ENCODE peak calls at places on chromosomes 4 and X, in six cellular contexts. T is colonic mucosa, R is lower lobe of right lung, U is cardiac muscle cell, N is stomach, Z is OCI-LY7. S is an unnamed sample.
A peak's percentile ranks its signal among the peaks of the same experiment; 100 is the strongest.

GRCh38 chrX:15750611-15751159 is 12.6 kb downstream of the CA5B start:
- DNase-seq in T (no peak), R (no peak), U (no peak), N (no peak), Z (no peak), S (no peak)

GRCh38 chr4:103002551-103002950 is 17.0 kb downstream of the SLC9B1 start:
- DNase-seq in T (no peak), R (no peak), U (peak; percentile 39), N (no peak), Z (no peak), S (no peak)

GRCh38 chrX:87900320-87900908 is 382.8 kb downstream of the KLHL4 start:
- DNase-seq in T (no peak), R (no peak), U (no peak), N (no peak), Z (no peak), S (no peak)

GRCh38 chr4:109184421-109184956 is 118.0 kb downstream of the COL25A1 start:
- DNase-seq in T (no peak), R (no peak), U (peak; percentile 36), N (no peak), Z (no peak), S (peak; percentile 24)

GRCh38 chrX:10633722-10634121 is 13.3 kb upstream of the MID1 start:
- DNase-seq in T (no peak), R (no peak), U (peak; percentile 78), N (no peak), Z (no peak), S (peak; percentile 78)

GRCh38 chr4:39320381-39321115 is 45.6 kb downstream of the RFC1 start:
- DNase-seq in T (no peak), R (no peak), U (peak; percentile 25), N (no peak), Z (no peak), S (peak; percentile 13)

GRCh38 chrX:40573763-40574162 is 7.0 kb upstream of the ATP6AP2 start:
- DNase-seq in T (no peak), R (no peak), U (peak; percentile 33), N (no peak), Z (peak; percentile 45), S (peak; percentile 1)

GRCh38 chrX:42119076-42119475 is 195.7 kb upstream of the CASK start:
- DNase-seq in T (no peak), R (no peak), U (peak; percentile 93), N (no peak), Z (no peak), S (peak; percentile 88)

GRCh38 chr4:85477538-85477937 is 2.6 kb downstream of the ARHGAP24 start:
- DNase-seq in T (no peak), R (no peak), U (no peak), N (no peak), Z (no peak), S (no peak)

GRCh38 chrX:135951291-135951690 is 22.5 kb downstream of the MMGT1 start:
- DNase-seq in T (no peak), R (no peak), U (no peak), N (no peak), Z (no peak), S (no peak)

GRCh38 chr4:83112239-83112638 is 2.3 kb downstream of the PLAC8 start:
- DNase-seq in T (no peak), R (no peak), U (no peak), N (no peak), Z (peak; percentile 88), S (no peak)

GRCh38 chrX:104137496-104137895 is 19.3 kb downstream of the SLC25A53 start:
- DNase-seq in T (no peak), R (no peak), U (no peak), N (no peak), Z (peak; percentile 9), S (no peak)

GRCh38 chrX:104136241-104137019 is 20.4 kb downstream of the SLC25A53 start:
- DNase-seq in T (peak; percentile 77), R (no peak), U (peak; percentile 92), N (peak; percentile 72), Z (peak; percentile 72), S (no peak)

GRCh38 chrX:104134583-104135261 is 22.1 kb downstream of the SLC25A53 start:
- DNase-seq in T (no peak), R (no peak), U (no peak), N (no peak), Z (no peak), S (no peak)

GRCh38 chrX:104130808-104131207 is 18.5 kb downstream of the ZCCHC18 start:
- DNase-seq in T (no peak), R (no peak), U (no peak), N (no peak), Z (no peak), S (no peak)

GRCh38 chrX:104135677-104136076 is 21.1 kb downstream of the SLC25A53 start:
- DNase-seq in T (no peak), R (no peak), U (no peak), N (no peak), Z (no peak), S (no peak)
- H3K27ac ChIP-seq in T (no peak overlapping the region), R (no peak overlapping the region), U (no peak overlapping the region), N (no peak overlapping the region), Z (no peak overlapping the region), S (no peak overlapping the region)

GRCh38 chrX:26914232-26914631 is 548.9 kb downstream of the PPP4R3C start:
- DNase-seq in T (no peak), R (no peak), U (no peak), N (no peak), Z (no peak), S (no peak)

GRCh38 chrX:26922278-26922677 is 540.9 kb downstream of the PPP4R3C start:
- DNase-seq in T (no peak), R (no peak), U (no peak), N (no peak), Z (no peak), S (no peak)

GRCh38 chrX:26915064-26915463 is 548.1 kb downstream of the PPP4R3C start:
- DNase-seq in T (no peak), R (no peak), U (no peak), N (no peak), Z (no peak), S (peak; percentile 70)

GRCh38 chrX:26918633-26919032 is 544.5 kb downstream of the PPP4R3C start:
- DNase-seq in T (no peak), R (no peak), U (peak; percentile 25), N (no peak), Z (peak; percentile 15), S (no peak)
- TF ChIP-seq CTCF in T (no peak), R (no peak), U (peak; percentile 28), N (no peak), Z (peak; percentile 65), S (peak; percentile 24)

DNA sequence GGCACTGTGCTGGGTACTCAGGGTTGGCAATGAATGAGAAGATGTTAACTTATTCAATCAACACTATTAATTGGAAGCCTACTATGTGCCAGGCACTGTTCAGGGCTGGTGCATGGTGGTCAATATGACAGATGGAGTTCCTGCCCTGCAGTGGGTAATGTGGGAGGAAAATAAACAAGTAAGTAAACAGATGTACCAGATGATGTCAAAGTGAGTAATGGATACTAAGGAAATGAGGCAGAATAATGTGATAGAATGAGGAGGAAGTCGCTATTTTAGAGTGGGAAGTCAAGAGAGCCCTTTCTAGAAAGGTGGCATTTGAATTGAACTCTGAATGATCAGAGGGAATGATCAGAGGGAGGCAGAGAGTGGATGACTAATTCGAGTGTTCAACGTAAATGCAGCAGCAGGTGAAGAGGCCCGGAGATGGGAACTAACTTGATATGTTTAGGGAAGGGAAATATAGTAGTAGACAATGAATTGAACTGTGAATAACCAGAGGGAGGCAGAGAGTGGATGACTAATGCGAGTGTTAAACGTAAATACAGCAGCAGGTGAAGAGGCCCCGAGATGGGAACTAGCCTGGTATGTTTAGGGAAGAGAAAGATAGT is 48.3 kb downstream of the HMGB3 start:
- DNase-seq in T (no peak), R (no peak), U (no peak), N (no peak), Z (no peak), S (no peak)
- H3K27ac ChIP-seq in T (no peak overlapping the region), R (no peak overlapping the region), U (no peak overlapping the region), N (no peak overlapping the region), Z (no peak overlapping the region), S (no peak overlapping the region)

DNA sequence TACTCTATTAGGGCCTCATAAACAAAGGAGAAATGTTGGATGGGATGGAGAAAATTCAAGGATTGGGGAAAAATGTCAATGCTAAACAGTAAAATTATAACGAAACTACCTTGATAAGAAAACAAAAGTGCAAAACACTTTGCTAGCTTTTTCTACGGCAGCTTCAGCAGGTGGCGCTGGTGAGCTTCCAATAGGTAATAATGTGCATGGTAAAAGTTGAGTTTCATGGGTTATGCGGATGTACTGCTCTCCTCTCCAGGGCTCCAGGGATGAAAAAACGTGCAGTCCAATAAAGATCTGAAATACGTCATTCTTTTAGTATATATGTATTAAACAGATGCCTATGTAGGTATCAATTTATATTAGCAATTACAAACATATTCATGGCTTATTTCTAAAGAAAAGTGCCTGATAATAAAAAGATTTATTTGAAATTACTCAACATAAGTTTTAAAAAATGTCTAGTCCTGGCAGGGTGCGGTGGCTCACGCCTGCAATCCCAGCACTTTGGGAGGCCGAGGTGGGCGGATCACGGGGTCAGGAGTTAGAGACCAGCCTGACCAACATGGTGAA is 239.6 kb downstream of the GRXCR1 start:
- DNase-seq in T (peak; percentile 35), R (peak; percentile 48), U (peak; percentile 79), N (peak; percentile 81), Z (peak; percentile 65), S (peak; percentile 9)
- TF ChIP-seq CTCF in T (peak; percentile 50), R (peak; percentile 60), U (peak; percentile 83), N (peak; percentile 57), Z (peak; percentile 98), S (peak; percentile 84)

GRCh38 chr4:98658287-98659105 is at the start of gene TSPAN5:
- DNase-seq in T (peak; percentile 80), R (peak; percentile 82), U (peak; percentile 89), N (peak; percentile 81), Z (peak; percentile 3), S (no peak)
- H3K27ac ChIP-seq in T (peak within 1 kb of the TSS; percentile 57), R (peak within 1 kb of the TSS; percentile 58), U (no peak within 1 kb of the TSS), N (peak within 1 kb of the TSS; percentile 75), Z (no peak within 1 kb of the TSS), S (peak within 1 kb of the TSS; percentile 33)

GRCh38 chrX:66731398-66731797 is 92.5 kb upstream of the EDA2R start:
- DNase-seq in T (no peak), R (no peak), U (peak; percentile 59), N (no peak), Z (peak; percentile 45), S (no peak)

GRCh38 chrX:66728818-66729271 is 90.0 kb upstream of the EDA2R start:
- DNase-seq in T (peak; percentile 62), R (peak; percentile 49), U (peak; percentile 71), N (peak; percentile 32), Z (peak; percentile 37), S (peak; percentile 39)
- TF ChIP-seq CTCF in T (peak; percentile 67), R (peak; percentile 54), U (peak; percentile 55), N (peak; percentile 27), Z (peak; percentile 76), S (peak; percentile 64)

GRCh38 chr4:8199594-8200301 is 658 bp downstream of the SH3TC1 start:
- DNase-seq in T (no peak), R (no peak), U (no peak), N (peak; percentile 55), Z (no peak), S (no peak)
- H3K27ac ChIP-seq in T (peak overlapping the region; percentile 60), R (peak overlapping the region; percentile 90), U (no peak overlapping the region), N (peak overlapping the region; percentile 91), Z (peak overlapping the region; percentile 51), S (peak overlapping the region; percentile 66)